ENCODE peak calls at places on chromosomes 2 and 18, in six cellular contexts. F is Peyer's patch, Q is psoas muscle, D is heart left ventricle, O is cardiac muscle cell, J is testis. Y is an unnamed sample.

GRCh38 chr2:9508934-9509333 is 34.6 kb downstream of the IAH1 start:
- DNase-seq in Q (no peak), F (no peak), D (no peak), O (peak), J (no peak), Y (no peak)

GRCh38 chr2:56008661-56009411 is 85.3 kb upstream of the EFEMP1 start:
- DNase-seq in O (peak), Q (peak), J (peak), F (no peak), D (peak), Y (no peak)

GRCh38 chr2:235511751-235512698 is 18.2 kb downstream of the AGAP1 start:
- DNase-seq in F (no peak), D (peak), J (no peak), Q (no peak), O (no peak), Y (no peak)

GRCh38 chr2:151297882-151298281 is 8.4 kb upstream of the NMI start:
- DNase-seq in D (no peak), J (no peak), F (no peak), O (no peak), Q (no peak), Y (peak)

GRCh38 chr18:49112031-49112430 is 161.3 kb upstream of the SMAD7 start:
- DNase-seq in J (no peak), Q (no peak), O (no peak), F (no peak), D (no peak), Y (no peak)

GRCh38 chr2:1366546-1367134 is 46.6 kb upstream of the TPO start:
- DNase-seq in O (no peak), J (peak), F (no peak), Q (peak), D (no peak), Y (no peak)

GRCh38 chr2:110874565-110875383 is 142.4 kb downstream of the ACOXL start:
- DNase-seq in J (no peak), D (no peak), O (peak), F (no peak), Q (no peak), Y (peak)

GRCh38 chr2:164015328-164016123 is 279.7 kb upstream of the FIGN start:
- DNase-seq in J (no peak), O (no peak), F (no peak), Q (no peak), D (no peak), Y (peak)

GRCh38 chr2:24245986-24246779 is 71.3 kb downstream of the FAM228A start:
- DNase-seq in D (no peak), Q (no peak), F (no peak), O (no peak), J (no peak), Y (no peak)

GRCh38 chr2:112168422-112169124 is 30.4 kb downstream of the FBLN7 start:
- DNase-seq in D (no peak), Q (no peak), F (no peak), O (no peak), J (no peak), Y (no peak)

GRCh38 chr2:227536445-227536844 is 62.2 kb upstream of the SCYGR2 start:
- DNase-seq in O (no peak), F (no peak), D (no peak), J (no peak), Q (no peak), Y (no peak)

GRCh38 chr18:22314406-22314805 is 103.3 kb downstream of the CTAGE1 start:
- DNase-seq in J (no peak), F (no peak), D (no peak), O (no peak), Q (no peak), Y (no peak)

GRCh38 chr2:8543412-8544167 is 138.3 kb upstream of the ID2 start:
- DNase-seq in Q (peak), D (peak), O (no peak), J (peak), F (peak), Y (peak)

GRCh38 chr18:13273800-13274199 is 55.2 kb downstream of the LDLRAD4 start:
- DNase-seq in Q (no peak), D (no peak), O (no peak), F (no peak), J (no peak), Y (no peak)

GRCh38 chr2:134136702-134137101 is 117.2 kb upstream of the MGAT5 start:
- DNase-seq in J (no peak), F (no peak), Q (no peak), O (no peak), D (no peak), Y (no peak)

GRCh38 chr2:134134827-134135226 is 119.0 kb upstream of the MGAT5 start:
- DNase-seq in D (no peak), O (no peak), F (no peak), J (no peak), Q (no peak), Y (no peak)

GRCh38 chr2:134135793-134136192 is 118.1 kb upstream of the MGAT5 start:
- DNase-seq in F (no peak), O (no peak), Q (no peak), J (no peak), D (no peak), Y (no peak)

GRCh38 chr2:134138115-134138514 is 115.8 kb upstream of the MGAT5 start:
- DNase-seq in D (no peak), F (no peak), J (no peak), O (no peak), Q (no peak), Y (no peak)

GRCh38 chr2:134137182-134137595 is 116.7 kb upstream of the MGAT5 start:
- DNase-seq in J (no peak), O (peak), F (peak), D (no peak), Q (no peak), Y (no peak)
- H3K4me3 ChIP-seq in J (no peak), O (no peak), F (no peak), D (peak), Q (peak), Y (no peak)

GRCh38 chr2:201258666-201258999 is 1.7 kb upstream of the CASP8 start:
- DNase-seq in D (no peak), Q (no peak), J (no peak), O (no peak), F (peak), Y (no peak)
- TF ChIP-seq CTCF in D (no peak), Q (no peak), J (no peak), O (peak), F (no peak), Y (no peak)

GRCh38 chr18:11985532-11985931 is 4.2 kb downstream of the IMPA2 start:
- DNase-seq in Q (peak), D (no peak), O (no peak), J (no peak), F (no peak), Y (no peak)
- H3K4me3 ChIP-seq in Q (peak), D (no peak), O (no peak), J (no peak), F (no peak), Y (no peak)

GRCh38 chr2:155372969-155373368 is 674.5 kb downstream of the KCNJ3 start:
- DNase-seq in D (no peak), Q (no peak), J (no peak), F (no peak), O (peak), Y (no peak)
- TF ChIP-seq CTCF in D (peak), Q (peak), J (no peak), F (no peak), O (peak), Y (peak)

GRCh38 chr2:180004731-180005130 is 2.4 kb downstream of the CWC22 start:
- DNase-seq in O (no peak), D (no peak), F (no peak), Q (no peak), J (no peak), Y (no peak)
- H3K4me3 ChIP-seq in O (no peak), D (no peak), F (no peak), Q (no peak), J (no peak), Y (no peak)

DNA sequence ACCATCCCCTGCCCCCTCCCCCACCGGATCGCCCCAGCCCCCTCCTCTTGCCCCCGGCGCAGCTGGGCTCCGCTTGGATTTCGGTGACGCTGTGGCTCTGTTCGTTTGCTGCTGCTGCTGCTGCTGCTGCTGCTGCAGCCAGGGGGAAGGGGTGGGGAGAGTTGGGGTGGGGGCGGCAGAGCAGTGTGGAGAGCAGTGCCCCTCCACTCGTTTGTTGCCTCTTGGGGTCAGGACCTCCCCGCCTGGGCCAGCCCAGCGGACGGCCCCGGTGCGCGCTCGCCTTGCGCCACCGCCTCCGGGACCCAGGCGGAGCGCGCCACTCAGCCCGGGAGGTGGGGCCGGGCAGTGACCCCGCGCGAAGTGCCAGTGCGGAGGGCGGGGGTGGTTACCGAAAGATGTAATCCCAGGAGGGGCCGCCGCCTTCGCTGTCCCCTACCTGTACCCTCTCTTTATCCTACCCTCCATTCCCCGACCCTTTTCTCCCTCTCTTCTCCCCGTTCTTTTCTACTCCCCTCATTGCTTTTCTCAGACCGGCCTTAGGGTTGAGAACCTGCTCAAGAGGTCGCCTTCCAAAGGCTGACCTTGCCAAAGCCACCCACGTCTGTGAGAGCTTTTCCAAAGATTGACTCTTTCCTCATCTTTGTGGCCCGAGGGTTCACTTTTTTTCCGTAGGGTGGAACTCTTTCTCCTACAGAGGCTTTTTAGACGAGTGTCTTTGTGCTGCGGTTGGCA is 187.6 kb upstream of the FANCL start:
- DNase-seq in Q (no peak), O (peak), D (no peak), F (no peak), J (peak), Y (peak)
- TF ChIP-seq CTCF in Q (no peak), O (no peak), D (no peak), F (no peak), J (no peak), Y (no peak)

GRCh38 chr2:201185863-201186262 is 2.9 kb downstream of the CASP10 start:
- DNase-seq in O (no peak), J (no peak), F (peak), Q (no peak), D (no peak), Y (no peak)
- H3K4me3 ChIP-seq in O (no peak), J (no peak), F (no peak), Q (peak), D (peak), Y (no peak)

GRCh38 chr2:208268553-208268952 is 2.5 kb downstream of the PIKFYVE start:
- DNase-seq in O (no peak), Q (no peak), F (no peak), J (no peak), D (no peak), Y (no peak)

GRCh38 chr2:208265807-208266640 is at the start of gene PIKFYVE:
- DNase-seq in D (peak), J (peak), F (peak), Q (peak), O (peak), Y (peak)

GRCh38 chr2:208266641-208267335 is 733 bp downstream of the PIKFYVE start:
- DNase-seq in O (no peak), J (no peak), F (no peak), Q (no peak), D (no peak), Y (no peak)

GRCh38 chr2:208265371-208265806 is 666 bp upstream of the PIKFYVE start:
- DNase-seq in D (no peak), Q (peak), O (peak), J (peak), F (peak), Y (peak)

DNA sequence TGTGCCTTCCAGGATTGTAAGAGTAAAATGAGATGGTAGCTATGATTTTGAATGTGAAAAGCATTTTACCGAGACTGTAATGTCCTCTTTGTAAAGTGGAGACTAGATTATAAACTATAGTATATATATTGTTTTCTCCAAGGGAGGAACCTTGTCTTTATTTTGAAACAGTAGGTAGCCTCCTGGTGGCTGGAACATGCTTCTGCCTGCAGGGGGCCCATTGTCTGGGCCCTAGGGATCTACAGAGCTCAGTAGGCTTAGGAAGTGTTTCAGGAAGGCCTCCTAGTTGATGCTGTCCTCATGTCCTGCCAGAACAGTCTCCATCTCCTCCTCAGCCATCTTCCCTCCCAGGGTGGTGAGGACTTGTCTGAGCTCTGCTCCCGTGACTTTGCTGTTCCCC is 3.0 kb downstream of the PIKFYVE start:
- DNase-seq in Q (no peak), O (no peak), F (no peak), J (no peak), D (no peak), Y (no peak)
- TF ChIP-seq CTCF in Q (no peak), O (peak), F (no peak), J (no peak), D (no peak), Y (no peak)

GRCh38 chr2:231219289-231219688 is 20.9 kb downstream of the ARMC9 start:
- DNase-seq in F (no peak), D (no peak), J (no peak), O (no peak), Q (no peak), Y (no peak)
- H3K4me3 ChIP-seq in F (no peak), D (no peak), J (no peak), O (no peak), Q (no peak), Y (no peak)